ENCODE peak calls at places on chromosomes 16 and 17, in five cellular contexts. W, Y, M, T and E are unnamed samples.

GRCh38 chr16:1781254-1781653 is 1.1 kb downstream of the SPSB3 start:
- DNase-seq in W (no peak), Y (no peak), M (no peak), T (no peak), E (no peak)

GRCh38 chr16:56777533-56777932 is 47.6 kb downstream of the NUP93 start:
- DNase-seq in W (no peak), Y (no peak), M (no peak), T (no peak), E (no peak)

GRCh38 chr17:55345132-55345531 is 76.5 kb downstream of the MMD start:
- DNase-seq in W (no peak), Y (no peak), M (no peak), T (no peak), E (no peak)

GRCh38 chr17:38925263-38925995 is at the start of gene LASP1NB:
- DNase-seq in W (peak; percentile 62), Y (peak; percentile 81), M (peak; percentile 64), T (peak; percentile 85), E (no peak)

GRCh38 chr17:15270628-15271381 is 5.7 kb upstream of the PMP22 start:
- DNase-seq in W (peak; percentile 51), Y (no peak), M (no peak), T (no peak), E (no peak)

GRCh38 chr16:46884513-46885293 is 541 bp downstream of the GPT2 start:
- DNase-seq in W (no peak), Y (no peak), M (no peak), T (no peak), E (peak; percentile 45)

GRCh38 chr17:32281011-32281451 is 15.4 kb downstream of the RHBDL3 start:
- DNase-seq in W (no peak), Y (peak; percentile 80), M (no peak), T (peak; percentile 74), E (no peak)

GRCh38 chr17:56629450-56630187 is 36.1 kb downstream of the NOG start:
- DNase-seq in W (no peak), Y (no peak), M (no peak), T (no peak), E (peak; percentile 61)

GRCh38 chr16:49351119-49351518 is 22.5 kb upstream of the C16orf78 start:
- DNase-seq in W (no peak), Y (no peak), M (no peak), T (no peak), E (no peak)

GRCh38 chr16:55263271-55264250 is 60.4 kb upstream of the IRX6 start:
- DNase-seq in W (no peak), Y (peak; percentile 14), M (no peak), T (no peak), E (no peak)

GRCh38 chr16:50151744-50152143 is 1.4 kb upstream of the TENT4B start:
- DNase-seq in W (no peak), Y (no peak), M (no peak), T (peak; percentile 55), E (no peak)

GRCh38 chr17:37392024-37392590 is 14.5 kb downstream of the ACACA start:
- DNase-seq in W (no peak), Y (no peak), M (no peak), T (no peak), E (peak; percentile 16)

GRCh38 chr16:87469186-87469585 is 23.6 kb downstream of the ZCCHC14 start:
- DNase-seq in W (no peak), Y (no peak), M (no peak), T (peak; percentile 66), E (no peak)

GRCh38 chr17:13024526-13025263 is 6.9 kb upstream of the ELAC2 start:
- DNase-seq in W (peak; percentile 74), Y (peak; percentile 32), M (no peak), T (peak; percentile 72), E (peak; percentile 82)

GRCh38 chr16:75246504-75247205 is 4.8 kb downstream of the BCAR1 start:
- DNase-seq in W (no peak), Y (no peak), M (no peak), T (no peak), E (no peak)

GRCh38 chr17:37507108-37507507 is 17.4 kb downstream of the DUSP14 start:
- DNase-seq in W (no peak), Y (no peak), M (no peak), T (no peak), E (no peak)

GRCh38 chr17:64356304-64356686 is 34.4 kb downstream of the PECAM1 start:
- DNase-seq in W (no peak), Y (no peak), M (no peak), T (no peak), E (no peak)

GRCh38 chr17:45117283-45117682 is 15.0 kb downstream of the PLCD3 start:
- DNase-seq in W (no peak), Y (no peak), M (no peak), T (no peak), E (no peak)

GRCh38 chr17:5500247-5500803 is 14.0 kb downstream of the MIS12 start:
- DNase-seq in W (no peak), Y (no peak), M (no peak), T (peak; percentile 52), E (peak; percentile 45)

GRCh38 chr16:85347213-85347591 is 234.9 kb upstream of the CIBAR2 start:
- DNase-seq in W (no peak), Y (no peak), M (no peak), T (peak; percentile 77), E (peak; percentile 44)

GRCh38 chr16:14965328-14965727 is 9.5 kb upstream of the PDXDC1 start:
- DNase-seq in W (peak; percentile 46), Y (no peak), M (no peak), T (peak; percentile 50), E (no peak)

GRCh38 chr17:57889252-57889651 is 39.4 kb upstream of the MRPS23 start:
- DNase-seq in W (no peak), Y (no peak), M (no peak), T (no peak), E (no peak)

GRCh38 chr17:80220709-80221215 is 535 bp downstream of the SLC26A11 start:
- DNase-seq in W (no peak), Y (no peak), M (no peak), T (peak; percentile 77), E (peak; percentile 62)

GRCh38 chr17:1095093-1095852 is 84.5 kb downstream of the ABR start:
- DNase-seq in W (no peak), Y (peak; percentile 47), M (no peak), T (no peak), E (no peak)

GRCh38 chr17:46837521-46837920 is 13.9 kb upstream of the WNT9B start:
- DNase-seq in W (no peak), Y (no peak), M (no peak), T (no peak), E (no peak)

GRCh38 chr17:46839211-46839610 is 12.2 kb upstream of the WNT9B start:
- DNase-seq in W (no peak), Y (no peak), M (no peak), T (no peak), E (no peak)

GRCh38 chr17:46842835-46843234 is 8.5 kb upstream of the WNT9B start:
- DNase-seq in W (no peak), Y (no peak), M (no peak), T (no peak), E (no peak)

GRCh38 chr17:46836500-46836899 is 14.9 kb upstream of the WNT9B start:
- DNase-seq in W (no peak), Y (no peak), M (no peak), T (no peak), E (no peak)

GRCh38 chr17:46841561-46842379 is 9.6 kb upstream of the WNT9B start:
- DNase-seq in W (no peak), Y (no peak), M (no peak), T (no peak), E (peak; percentile 57)
- TF ChIP-seq CTCF in W (no peak), Y (peak; percentile 76), M (peak; percentile 89), T (peak; percentile 54), E (peak; percentile 65)

GRCh38 chr16:67968440-67969285 is at the start of gene SLC12A4:
- DNase-seq in W (peak; percentile 94), Y (peak; percentile 91), M (peak; percentile 85), T (peak; percentile 87), E (peak; percentile 94)
- TF ChIP-seq CTCF in W (no peak), Y (peak; percentile 20), M (peak; percentile 22), T (no peak), E (no peak)

DNA sequence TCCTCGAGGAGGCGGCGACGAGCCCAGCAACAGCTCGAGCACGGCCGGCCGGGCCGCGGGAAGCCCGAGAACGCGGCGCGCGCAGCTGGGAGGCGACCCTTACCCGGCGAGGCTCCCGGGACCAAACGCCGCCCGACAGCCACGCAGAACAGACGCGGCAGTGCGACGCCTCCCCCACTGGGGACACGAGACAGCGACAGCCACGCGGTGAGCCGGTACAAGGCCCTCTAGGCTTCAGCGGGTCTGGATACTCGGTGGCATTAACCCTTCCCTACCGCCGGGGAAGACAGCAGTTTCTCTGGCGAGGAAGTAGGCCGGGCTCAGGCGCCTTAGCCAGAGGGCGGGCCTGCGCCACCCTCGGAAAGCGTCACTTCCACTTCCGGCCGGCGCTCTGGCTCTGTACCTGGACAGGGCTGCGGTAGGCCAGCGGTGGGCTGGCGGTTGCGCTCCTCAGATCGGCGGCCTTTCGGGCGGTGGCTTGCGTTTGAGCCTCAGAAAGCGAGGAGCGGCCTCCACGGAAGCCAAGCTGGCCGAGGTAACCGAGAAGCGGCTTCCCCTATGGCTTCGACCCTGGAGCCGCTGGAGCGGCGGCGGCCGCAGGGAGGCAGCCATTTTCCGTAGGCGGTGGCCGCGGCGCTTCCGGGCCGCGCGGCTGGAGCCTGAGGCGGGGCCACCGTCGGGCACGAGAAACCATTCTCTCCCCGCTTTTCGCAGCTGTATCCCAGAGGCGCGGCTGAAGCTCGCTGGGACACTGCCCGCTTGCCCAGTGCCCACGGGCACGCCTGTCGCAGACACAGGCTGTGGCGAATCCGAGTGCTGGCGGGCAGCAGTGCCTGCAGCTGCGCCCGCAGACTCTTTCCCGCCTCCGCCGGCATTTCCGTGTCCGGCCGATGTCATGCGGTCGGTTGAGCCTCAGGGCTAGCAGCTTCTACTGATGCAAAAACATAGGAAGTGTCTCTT is at the start of the genes TIGD7 and ZNF75A:
- DNase-seq in W (peak; percentile 92), Y (peak; percentile 86), M (peak; percentile 83), T (peak; percentile 92), E (peak; percentile 93)
- TF ChIP-seq CTCF in W (no peak), Y (peak; percentile 39), M (peak; percentile 59), T (peak; percentile 11), E (no peak)

GRCh38 chr16:12137344-12138094 is 161.0 kb downstream of the SNX29 start:
- DNase-seq in W (no peak), Y (no peak), M (no peak), T (peak; percentile 60), E (no peak)
- TF ChIP-seq CTCF in W (no peak), Y (no peak), M (no peak), T (no peak), E (no peak)

GRCh38 chr17:81233316-81233715 is 5.5 kb downstream of the TEPSIN start:
- DNase-seq in W (no peak), Y (no peak), M (no peak), T (no peak), E (no peak)

GRCh38 chr17:81235822-81236740 is 2.8 kb downstream of the TEPSIN start:
- DNase-seq in W (no peak), Y (no peak), M (no peak), T (no peak), E (no peak)

GRCh38 chr17:81234940-81235821 is 3.7 kb downstream of the TEPSIN start:
- DNase-seq in W (no peak), Y (no peak), M (no peak), T (no peak), E (no peak)

GRCh38 chr17:81233811-81234505 is 4.9 kb downstream of the TEPSIN start:
- DNase-seq in W (no peak), Y (no peak), M (no peak), T (no peak), E (no peak)

DNA sequence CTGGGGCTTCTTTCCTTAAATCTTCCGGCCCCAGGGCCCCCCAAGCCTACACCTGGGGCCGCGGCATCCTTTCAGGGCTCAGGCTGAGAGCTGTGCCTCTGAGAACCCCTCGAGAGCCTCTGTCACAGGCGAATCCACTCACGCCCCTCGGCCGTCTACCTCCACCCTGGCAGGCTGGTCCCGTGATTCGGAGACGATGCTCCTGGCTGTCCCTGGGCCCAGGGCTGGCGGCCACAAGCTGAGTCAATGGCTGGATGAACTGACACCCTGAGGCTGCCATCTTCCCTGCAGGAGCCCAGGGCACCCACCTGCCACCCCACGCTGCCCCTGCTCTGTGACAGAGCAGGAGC is 4.4 kb downstream of the TEPSIN start:
- DNase-seq in W (no peak), Y (no peak), M (no peak), T (no peak), E (no peak)
- TF ChIP-seq CTCF in W (no peak), Y (no peak), M (no peak), T (no peak), E (no peak)